ENCODE peak calls at places on chromosomes 1 and 21, in four cellular contexts. N is mesendoderm, K is IMR-90, I is H1. H is an unnamed sample.

GRCh38 chr1:119347858-119348257 is 20.7 kb upstream of the HAO2 start:
- DNase-seq in N (no peak), K (no peak), I (no peak), H (no peak)

GRCh38 chr1:18319099-18319498 is 161.6 kb upstream of the KLHDC7A start:
- DNase-seq in N (no peak), K (no peak), I (no peak), H (no peak)

GRCh38 chr1:241762713-241763339 is 85.2 kb upstream of the EXO1 start:
- DNase-seq in N (no peak), K (no peak), I (no peak), H (no peak)

GRCh38 chr1:203306089-203306969 is 1.0 kb downstream of the BTG2 start:
- DNase-seq in N (peak), K (peak), I (no peak), H (peak)

GRCh38 chr1:114719424-114719787 is 2.8 kb upstream of the NRAS start:
- DNase-seq in N (no peak), K (no peak), I (no peak), H (no peak)

GRCh38 chr21:42207426-42207825 is 11.5 kb upstream of the ABCG1 start:
- DNase-seq in N (no peak), K (no peak), I (no peak), H (no peak)

GRCh38 chr1:74522143-74522542 is 9.7 kb upstream of the LRRC53 start:
- DNase-seq in N (peak), K (no peak), I (peak), H (no peak)

GRCh38 chr1:245715291-245715701 is 560.5 kb downstream of the KIF26B start:
- DNase-seq in N (no peak), K (peak), I (no peak), H (peak)

GRCh38 chr1:106937104-106937503 is 119.4 kb upstream of the PRMT6 start:
- DNase-seq in N (no peak), K (peak), I (no peak), H (peak)

GRCh38 chr1:184272178-184272866 is 114.5 kb upstream of the C1orf21 start:
- DNase-seq in N (no peak), K (peak), I (no peak), H (peak)

GRCh38 chr1:26278303-26278702 is 1.6 kb upstream of the SH3BGRL3 start:
- DNase-seq in N (no peak), K (peak), I (no peak), H (no peak)

GRCh38 chr21:39979321-39979720 is 112.1 kb downstream of the PCP4 start:
- DNase-seq in N (no peak), K (no peak), I (no peak), H (no peak)

GRCh38 chr1:2380816-2381591 is 10.3 kb downstream of the MORN1 start:
- DNase-seq in N (no peak), K (no peak), I (no peak), H (peak)

GRCh38 chr21:32771134-32771523 is 426 bp downstream of the PAXBP1 start:
- DNase-seq in N (peak), K (peak), I (no peak), H (peak)

GRCh38 chr1:44407430-44408180 is 2.5 kb downstream of the RNF220 start:
- DNase-seq in N (peak), K (no peak), I (no peak), H (no peak)

GRCh38 chr1:209755926-209756607 is at the start of gene TRAF3IP3:
- DNase-seq in N (no peak), K (no peak), I (no peak), H (no peak)

GRCh38 chr1:157968951-157969350 is 24.5 kb upstream of the KIRREL1 start:
- DNase-seq in N (no peak), K (peak), I (no peak), H (no peak)

GRCh38 chr1:58968360-58968952 is 184.6 kb upstream of the JUN start:
- DNase-seq in N (no peak), K (peak), I (no peak), H (no peak)

GRCh38 chr1:151990856-151991198 is 2.8 kb downstream of the S100A10 start:
- DNase-seq in N (no peak), K (peak), I (no peak), H (no peak)

GRCh38 chr1:169610858-169611257 is 19.1 kb downstream of the SELP start:
- DNase-seq in N (no peak), K (no peak), I (no peak), H (no peak)

GRCh38 chr1:22077728-22078127 is 25.2 kb downstream of the CDC42 start:
- DNase-seq in N (no peak), K (peak), I (no peak), H (peak)

GRCh38 chr1:5888606-5889211 is 103.5 kb downstream of the NPHP4 start:
- DNase-seq in N (peak), K (no peak), I (no peak), H (no peak)

GRCh38 chr1:31102501-31102950 is 37.0 kb upstream of the PUM1 start:
- DNase-seq in N (peak), K (peak), I (no peak), H (no peak)

GRCh38 chr1:178724734-178725602 is at the start of gene RALGPS2:
- DNase-seq in N (peak), K (peak), I (peak), H (peak)

GRCh38 chr1:21508580-21509350 is 458 bp upstream of the ALPL start:
- DNase-seq in N (peak), K (peak), I (peak), H (peak)

GRCh38 chr1:206442101-206442500 is 28.2 kb upstream of the IKBKE start:
- DNase-seq in N (no peak), K (peak), I (no peak), H (no peak)

GRCh38 chr1:7493711-7494110 is 277.4 kb upstream of the VAMP3 start:
- DNase-seq in N (no peak), K (no peak), I (no peak), H (no peak)

GRCh38 chr1:7489586-7489985 is 281.5 kb upstream of the VAMP3 start:
- DNase-seq in N (no peak), K (no peak), I (no peak), H (no peak)

GRCh38 chr1:7490576-7490975 is 280.5 kb upstream of the VAMP3 start:
- DNase-seq in N (no peak), K (no peak), I (no peak), H (no peak)

GRCh38 chr1:7491089-7491817 is 279.8 kb upstream of the VAMP3 start:
- DNase-seq in N (no peak), K (peak), I (no peak), H (no peak)

DNA sequence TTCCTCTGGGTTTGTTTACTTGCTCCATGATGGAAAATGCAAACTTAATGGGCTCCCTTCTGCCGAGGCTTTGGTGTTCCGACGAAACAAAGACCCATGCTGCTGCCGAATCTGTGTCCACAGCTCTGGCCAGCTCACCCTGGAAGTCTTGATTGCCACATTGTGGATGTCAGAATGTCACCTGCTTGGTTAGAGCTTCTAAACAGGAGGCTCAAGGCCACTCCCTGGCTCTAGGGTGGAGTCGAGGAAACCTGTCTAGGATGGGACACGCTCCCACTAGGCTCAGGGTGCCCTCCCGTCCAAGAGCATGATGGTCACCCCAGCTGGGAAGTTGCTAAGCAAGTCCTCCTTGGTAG is 279.3 kb upstream of the VAMP3 start:
- DNase-seq in N (peak), K (no peak), I (no peak), H (no peak)
- H2AK5ac ChIP-seq in N (no peak), K (peak), I (no peak), H (no peak)

DNA sequence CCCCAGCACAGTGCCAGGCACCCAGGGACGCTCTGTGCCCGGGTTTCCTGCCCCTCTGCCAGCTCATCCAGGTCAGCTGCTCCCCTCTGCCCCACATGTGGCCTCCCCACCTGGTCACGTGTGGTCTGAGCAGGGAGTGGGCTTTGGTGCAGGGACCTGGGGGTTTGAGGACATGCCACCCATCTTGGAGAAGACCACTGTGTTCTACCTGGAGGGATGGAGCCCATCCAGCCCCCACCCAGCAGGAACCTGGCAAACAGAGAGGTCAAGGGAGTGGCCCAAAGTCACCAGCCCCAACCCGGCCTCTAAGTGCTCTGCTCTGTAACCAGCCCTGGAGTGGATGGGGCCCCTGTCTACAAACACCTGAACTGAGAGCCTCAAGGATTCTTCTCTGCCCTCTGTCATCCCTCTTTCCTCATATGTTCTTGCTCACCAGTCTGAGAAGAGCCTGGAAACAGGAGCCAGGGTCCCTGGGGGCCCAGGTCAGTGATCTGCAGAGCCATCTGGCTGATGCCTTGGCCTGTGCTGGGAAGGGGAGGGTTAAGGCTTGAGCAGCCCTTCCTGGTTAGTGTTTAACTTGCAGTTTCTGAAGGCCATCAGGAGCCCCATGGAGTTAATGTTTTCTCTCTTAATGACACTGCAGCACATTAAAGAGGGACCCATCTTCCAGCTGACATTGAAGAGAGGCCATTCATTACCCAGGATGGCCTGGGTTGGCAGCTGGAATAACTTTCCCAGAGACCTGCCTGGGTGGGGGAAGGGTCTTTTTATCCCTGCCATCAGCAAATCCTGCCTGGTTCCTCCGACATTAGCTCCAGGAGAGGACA is 235.4 kb downstream of the PTPRU start:
- DNase-seq in N (peak), K (no peak), I (no peak), H (no peak)
- H2AK5ac ChIP-seq in N (no peak), K (no peak), I (no peak), H (no peak)

GRCh38 chr1:17248781-17249180 is at the start of gene PADI3:
- DNase-seq in N (peak), K (no peak), I (no peak), H (no peak)
- H2AK5ac ChIP-seq in N (no peak), K (no peak), I (no peak), H (no peak)

GRCh38 chr1:93625582-93626327 is 55.9 kb downstream of the BCAR3 start:
- DNase-seq in N (peak), K (peak), I (no peak), H (peak)
- H2AK5ac ChIP-seq in N (no peak), K (no peak), I (no peak), H (no peak)

DNA sequence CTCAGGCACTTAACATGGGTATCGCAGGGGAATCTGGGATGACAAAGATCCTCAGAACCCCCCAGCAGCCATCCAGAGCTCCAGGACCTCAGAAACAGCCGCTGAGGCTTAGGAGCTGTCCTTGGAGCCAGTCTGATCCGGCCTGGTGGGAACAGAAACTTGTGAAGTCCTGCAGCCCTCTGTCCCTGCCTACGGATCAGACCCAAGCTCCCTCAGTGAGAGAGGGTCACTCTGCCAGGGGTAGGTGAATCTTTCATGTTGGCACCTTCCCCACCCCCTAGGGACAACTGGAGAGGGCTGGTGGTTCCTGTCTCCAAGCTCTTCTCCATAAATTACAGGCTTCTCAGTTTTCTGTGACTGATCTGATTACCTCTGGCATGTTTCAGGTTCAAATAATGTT is 122.3 kb downstream of the TLR5 start:
- DNase-seq in N (no peak), K (no peak), I (no peak), H (no peak)
- H2AK5ac ChIP-seq in N (peak), K (no peak), I (peak), H (peak)

GRCh38 chr1:226663327-226663704 is 75.8 kb downstream of the ITPKB start:
- DNase-seq in N (no peak), K (no peak), I (no peak), H (no peak)
- H2AK5ac ChIP-seq in N (no peak), K (peak), I (no peak), H (peak)

DNA sequence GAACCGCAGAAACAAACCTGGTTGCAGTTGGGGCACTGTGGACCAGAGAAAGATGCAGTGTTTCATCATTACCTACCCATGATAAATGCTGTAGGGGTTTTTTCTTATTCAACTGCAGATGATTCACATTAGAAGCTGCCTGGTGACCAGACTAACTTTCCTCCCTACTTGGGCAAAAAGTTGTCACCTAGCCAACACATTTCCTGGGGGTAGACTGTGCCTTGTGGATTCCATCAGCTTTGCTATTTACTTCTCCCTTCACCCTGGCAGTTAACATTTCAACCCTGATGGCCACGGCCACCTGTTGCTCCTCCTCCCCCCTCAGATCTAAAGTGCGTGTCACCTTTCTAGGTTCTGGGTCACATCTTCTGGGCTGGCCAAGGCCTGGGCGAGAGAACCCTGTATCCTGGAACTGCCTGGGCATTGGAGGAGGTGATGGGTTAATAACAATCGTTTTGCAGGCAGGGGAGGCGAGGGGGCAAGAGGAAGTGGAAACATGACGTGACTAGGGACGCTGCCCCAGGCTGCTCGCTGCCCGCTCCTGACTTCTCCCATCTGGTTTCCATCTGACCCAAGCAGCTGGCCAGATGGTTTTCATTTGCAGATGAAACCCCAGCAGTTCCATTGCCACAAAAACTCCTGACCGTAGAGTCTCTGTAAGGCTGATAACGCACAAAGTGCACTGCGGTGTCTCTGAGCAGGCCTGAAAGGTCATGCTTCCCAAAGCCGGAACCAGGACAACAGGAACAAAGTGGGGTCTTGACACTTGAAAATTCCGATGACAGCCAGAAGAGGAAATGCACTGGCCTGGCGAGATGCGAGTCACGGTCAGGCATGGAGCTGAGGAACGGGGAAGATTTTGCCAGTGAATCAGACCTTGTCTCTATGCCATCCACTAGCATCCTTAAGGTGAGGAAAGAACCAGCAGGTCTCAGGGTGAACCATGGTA is 36.6 kb downstream of the CAPZB start:
- DNase-seq in N (no peak), K (peak), I (no peak), H (peak)
- H2AK5ac ChIP-seq in N (no peak), K (peak), I (peak), H (no peak)

H was measured in trophoblast cell.